ENCODE peak calls at places on chromosome 4, in six cellular contexts. K is A549, Q is HepG2, D is endothelial cell of umbilical vein, G is GM12878, L is K562. C is an unnamed sample.
A peak's percentile ranks its signal among the peaks of the same experiment; 100 is the strongest.

GRCh38 chr4:93671093-93671492 is 157.5 kb upstream of the ATOH1 start:
- DNase-seq in K (no peak), Q (no peak), G (no peak), L (no peak), D (no peak), C (no peak)

GRCh38 chr4:189832528-189832927 is 108.1 kb upstream of the FRG1 start:
- DNase-seq in Q (no peak), K (no peak), L (no peak), G (no peak), D (no peak), C (no peak)

GRCh38 chr4:61958591-61958990 is 758.5 kb downstream of the ADGRL3 start:
- DNase-seq in D (no peak), Q (no peak), L (no peak), G (no peak), K (no peak), C (no peak)

GRCh38 chr4:1551211-1551610 is 132.9 kb downstream of the FAM53A start:
- DNase-seq in L (no peak), K (no peak), G (no peak), D (no peak), Q (no peak), C (no peak)

GRCh38 chr4:153467154-153467896 is 1.2 kb downstream of the TMEM131L start:
- DNase-seq in K (peak; percentile 22), Q (peak; percentile 52), G (peak; percentile 88), L (peak; percentile 66), D (peak; percentile 23), C (peak; percentile 55)

GRCh38 chr4:25123236-25123635 is 37.0 kb downstream of the SEPSECS start:
- DNase-seq in L (no peak), K (no peak), D (no peak), Q (no peak), G (peak; percentile 37), C (no peak)

GRCh38 chr4:15373363-15373762 is 54.5 kb upstream of the C1QTNF7 start:
- DNase-seq in L (no peak), G (no peak), Q (no peak), K (no peak), D (no peak), C (no peak)

GRCh38 chr4:153655928-153656327 is 28.2 kb upstream of the TLR2 start:
- DNase-seq in D (no peak), G (no peak), K (no peak), L (no peak), Q (no peak), C (peak; percentile 75)

GRCh38 chr4:2330119-2331042 is 68.5 kb upstream of the MXD4 start:
- DNase-seq in Q (no peak), D (peak; percentile 71), L (no peak), G (no peak), K (peak; percentile 36), C (peak; percentile 99)

GRCh38 chr4:54609310-54609709 is 48.4 kb upstream of the KIT start:
- DNase-seq in L (no peak), Q (no peak), G (no peak), D (no peak), K (no peak), C (no peak)

GRCh38 chr4:145278341-145279121 is 98.1 kb upstream of the OTUD4 start:
- DNase-seq in Q (no peak), G (no peak), L (peak; percentile 61), K (no peak), D (peak; percentile 69), C (no peak)

GRCh38 chr4:21181716-21182115 is 481.5 kb downstream of the PACRGL start:
- DNase-seq in K (no peak), Q (no peak), D (no peak), G (no peak), L (no peak), C (no peak)

GRCh38 chr4:16777726-16778125 is 120.7 kb downstream of the LDB2 start:
- DNase-seq in Q (no peak), G (no peak), D (no peak), L (no peak), K (no peak), C (no peak)

GRCh38 chr4:77433102-77433733 is 172.4 kb upstream of the CXCL13 start:
- DNase-seq in L (peak; percentile 11), G (peak; percentile 7), Q (peak; percentile 53), D (peak; percentile 56), K (peak; percentile 21), C (peak; percentile 60)

GRCh38 chr4:4852591-4853362 is 6.7 kb upstream of the MSX1 start:
- DNase-seq in G (no peak), L (peak; percentile 48), K (no peak), D (peak; percentile 22), Q (no peak), C (no peak)

GRCh38 chr4:174681723-174682300 is 147.2 kb downstream of the GLRA3 start:
- DNase-seq in G (no peak), L (peak; percentile 82), K (peak; percentile 18), Q (no peak), D (peak; percentile 72), C (no peak)

GRCh38 chr4:87734084-87734483 is 65.3 kb upstream of the IBSP start:
- DNase-seq in Q (no peak), D (no peak), G (no peak), L (no peak), K (no peak), C (no peak)

GRCh38 chr4:154073107-154073817 is 284.4 kb upstream of the SFRP2 start:
- DNase-seq in K (no peak), Q (no peak), L (no peak), G (no peak), D (no peak), C (no peak)

GRCh38 chr4:1045595-1046201 is 34.3 kb downstream of the FGFRL1 start:
- DNase-seq in L (no peak), D (no peak), K (no peak), Q (no peak), G (no peak), C (no peak)

GRCh38 chr4:140003851-140004579 is 150.0 kb downstream of the MAML3 start:
- DNase-seq in L (no peak), D (no peak), K (no peak), Q (no peak), G (no peak), C (no peak)

GRCh38 chr4:127997534-127998388 is 32.6 kb downstream of the ABHD18 start:
- DNase-seq in L (no peak), Q (no peak), K (peak; percentile 58), D (no peak), G (peak; percentile 44), C (peak; percentile 9)

GRCh38 chr4:31193516-31193915 is 473.3 kb downstream of the PCDH7 start:
- DNase-seq in Q (no peak), G (no peak), L (no peak), K (no peak), D (peak; percentile 14), C (no peak)

DNA sequence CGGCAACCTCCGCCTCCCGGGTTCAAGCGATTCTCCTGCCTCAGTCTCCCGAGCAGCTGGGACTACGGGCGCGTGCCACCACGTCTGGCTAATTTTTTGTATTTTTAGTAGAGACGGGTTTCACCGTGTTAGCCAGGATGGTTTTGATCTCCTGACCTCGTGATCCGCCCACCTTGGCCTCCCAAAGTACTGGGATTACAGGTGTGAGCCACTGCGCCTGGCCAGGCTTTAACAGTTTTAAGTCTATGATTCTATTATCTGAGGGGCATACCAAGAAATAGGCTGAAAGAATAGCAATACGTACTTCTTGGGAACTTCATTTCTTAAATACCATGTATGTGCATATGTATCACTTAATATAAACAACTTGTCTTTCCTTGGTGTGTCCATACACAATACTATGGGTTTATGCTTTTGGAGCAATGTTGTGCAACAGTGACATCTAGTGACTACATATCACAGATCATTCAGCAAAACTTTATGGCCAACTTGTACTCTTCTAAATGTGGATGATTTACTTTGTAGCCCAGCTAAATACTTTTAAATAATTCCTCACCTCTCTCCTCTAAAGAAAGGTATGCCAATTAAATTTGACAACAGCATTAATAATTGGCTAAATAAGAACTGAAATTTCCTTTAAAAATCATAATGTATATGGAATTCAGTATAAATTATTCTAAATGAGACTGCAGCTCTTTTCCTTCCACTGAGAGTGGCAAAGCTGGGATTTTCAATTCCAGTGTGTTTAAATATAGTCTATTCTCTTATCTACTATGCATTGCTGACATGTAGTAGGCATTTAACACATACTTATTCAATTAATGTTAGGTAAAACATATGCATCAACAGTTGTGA is 10.4 kb downstream of the SLC9B1 start:
- DNase-seq in L (peak; percentile 25), K (peak; percentile 46), Q (peak; percentile 72), D (peak; percentile 76), G (peak; percentile 46), C (peak; percentile 80)
- TF ChIP-seq MYC in L (no peak), K (no peak), Q (no peak), D (no peak), G (no peak), C (no peak)

DNA sequence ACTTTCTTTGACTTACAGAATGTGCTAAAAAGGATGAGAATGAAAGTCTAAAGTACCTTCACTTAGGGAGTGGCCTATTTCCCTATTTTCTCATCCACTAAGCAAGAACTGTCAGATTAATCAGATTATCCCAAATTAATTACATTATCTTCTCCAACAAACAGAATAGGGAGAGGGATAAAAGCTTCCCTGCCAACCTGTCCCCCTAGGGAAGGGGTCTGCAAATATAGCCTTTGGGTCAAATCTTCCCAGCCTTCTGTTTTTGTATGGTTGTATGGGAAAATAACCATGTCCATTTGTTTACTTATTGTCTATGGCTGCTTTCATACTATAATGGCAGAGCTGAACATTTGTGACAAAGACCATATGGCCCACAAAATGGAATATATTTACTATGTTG is 57.1 kb upstream of the USP38 start:
- DNase-seq in D (no peak), G (no peak), K (no peak), Q (no peak), L (no peak), C (no peak)
- TF ChIP-seq MYC in D (no peak), G (no peak), K (no peak), Q (no peak), L (no peak), C (no peak)

GRCh38 chr4:13704761-13705160 is 77.2 kb upstream of the BOD1L1 start:
- DNase-seq in K (no peak), L (no peak), D (no peak), Q (no peak), G (no peak), C (no peak)

GRCh38 chr4:13704020-13704419 is 76.5 kb upstream of the BOD1L1 start:
- DNase-seq in D (no peak), G (no peak), Q (no peak), L (no peak), K (no peak), C (peak; percentile 47)

GRCh38 chr4:13705521-13706035 is 78.1 kb upstream of the BOD1L1 start:
- DNase-seq in G (no peak), D (peak; percentile 1), L (no peak), K (no peak), Q (no peak), C (no peak)

GRCh38 chr4:13706716-13707115 is 79.2 kb upstream of the BOD1L1 start:
- DNase-seq in L (no peak), Q (no peak), G (no peak), K (no peak), D (no peak), C (no peak)

GRCh38 chr4:13706130-13706529 is 78.6 kb upstream of the BOD1L1 start:
- DNase-seq in D (no peak), G (no peak), Q (no peak), K (no peak), L (no peak), C (no peak)
- TF ChIP-seq MYC in D (no peak), G (no peak), Q (no peak), K (no peak), L (no peak), C (no peak)

DNA sequence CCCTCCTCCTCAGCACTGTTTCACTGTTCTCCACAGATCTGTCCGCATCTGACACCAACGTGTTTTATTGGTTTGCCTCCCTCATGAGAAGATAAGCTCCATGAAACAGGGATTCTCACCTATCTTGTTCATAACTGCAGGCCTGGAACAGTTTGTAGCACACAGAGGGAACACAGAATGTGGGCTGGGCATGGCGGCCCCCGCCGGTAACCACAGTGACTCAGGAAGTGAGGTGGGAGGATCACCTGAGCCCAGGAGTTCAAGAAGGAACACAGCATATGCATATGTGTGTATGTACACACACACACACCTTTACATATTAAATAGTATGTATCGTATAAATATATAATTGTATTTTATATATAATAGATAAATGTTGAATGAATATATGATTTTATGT is 168.6 kb downstream of the AFAP1 start:
- DNase-seq in Q (no peak), L (no peak), K (no peak), D (no peak), G (no peak), C (no peak)
- TF ChIP-seq MYC in Q (no peak), L (no peak), K (no peak), D (no peak), G (no peak), C (no peak)

C was measured in NB4.